ENCODE peak calls at places on chromosomes 12 and 14, in eight cellular contexts. U is PC-9, A is A549, P is hepatocyte, V is aorta, F is prostate gland, S is ascending aorta, O is right lobe of liver. X is an unnamed sample. For H3K4me1, the result is how much of the 10 kb centered on the place peaks cover.

GRCh38 chr12:93316623-93316971 is 61.1 kb upstream of the NUDT4 start:
- DNase-seq in U (no peak), A (no peak), P (no peak), V (no peak), F (no peak), S (no peak), O (no peak), X (no peak)

GRCh38 chr12:53777936-53778644 is 26.3 kb upstream of the CISTR start:
- DNase-seq in U (no peak), A (no peak), P (no peak), V (no peak), F (no peak), S (no peak), O (no peak), X (no peak)

GRCh38 chr12:51217133-51217967 is 512 bp downstream of the POU6F1 start:
- DNase-seq in U (no peak), A (peak), P (peak), V (peak), F (peak), S (no peak), O (peak), X (no peak)

GRCh38 chr12:6167327-6168280 is 32.6 kb upstream of the CD9 start:
- DNase-seq in U (peak), A (peak), P (peak), V (peak), F (no peak), S (peak), O (no peak), X (no peak)

GRCh38 chr14:99129211-99129696 is 142.7 kb downstream of the BCL11B start:
- DNase-seq in U (no peak), A (no peak), P (no peak), V (peak), F (no peak), S (no peak), O (no peak), X (no peak)

GRCh38 chr12:93358058-93358457 is 19.7 kb upstream of the NUDT4 start:
- DNase-seq in U (no peak), A (no peak), P (no peak), V (no peak), F (no peak), S (no peak), O (no peak), X (no peak)

GRCh38 chr14:20247651-20248246 is 8.7 kb downstream of the OR11H4 start:
- DNase-seq in U (peak), A (peak), P (no peak), V (no peak), F (no peak), S (no peak), O (no peak), X (no peak)

GRCh38 chr12:7797698-7798398 is 8.6 kb downstream of the NANOG start:
- DNase-seq in U (no peak), A (no peak), P (peak), V (no peak), F (no peak), S (no peak), O (no peak), X (no peak)

GRCh38 chr12:54279632-54280400 is at the start of gene CBX5:
- DNase-seq in U (peak), A (peak), P (peak), V (peak), F (peak), S (peak), O (peak), X (peak)

GRCh38 chr14:43003845-43004244 is 1397.2 kb downstream of the LRFN5 start:
- DNase-seq in U (no peak), A (peak), P (no peak), V (no peak), F (no peak), S (no peak), O (no peak), X (no peak)

GRCh38 chr14:35387209-35387608 is 17.3 kb downstream of the NFKBIA start:
- DNase-seq in U (no peak), A (no peak), P (no peak), V (peak), F (no peak), S (no peak), O (no peak), X (no peak)

GRCh38 chr14:101975231-101975630 is 10.9 kb downstream of the DYNC1H1 start:
- DNase-seq in U (no peak), A (no peak), P (no peak), V (no peak), F (no peak), S (no peak), O (no peak), X (no peak)

GRCh38 chr12:79555006-79555925 is 135.5 kb downstream of the PAWR start:
- DNase-seq in U (peak), A (peak), P (peak), V (no peak), F (no peak), S (no peak), O (no peak), X (no peak)

GRCh38 chr12:52186135-52186840 is 5.5 kb downstream of the KRT80 start:
- DNase-seq in U (peak), A (no peak), P (peak), V (no peak), F (no peak), S (no peak), O (no peak), X (no peak)

GRCh38 chr12:126390969-126391566 is 1325.8 kb downstream of the AACS start:
- DNase-seq in U (no peak), A (no peak), P (no peak), V (no peak), F (no peak), S (no peak), O (no peak), X (no peak)

GRCh38 chr14:100777366-100778077 is 48.4 kb upstream of the MEG3 start:
- DNase-seq in U (no peak), A (no peak), P (no peak), V (no peak), F (no peak), S (no peak), O (no peak), X (no peak)

GRCh38 chr12:124097681-124098080 is 124.7 kb downstream of the ZNF664 start:
- DNase-seq in U (no peak), A (no peak), P (peak), V (no peak), F (no peak), S (no peak), O (no peak), X (no peak)

GRCh38 chr14:92914087-92914656 is 8.8 kb upstream of the CHGA start:
- DNase-seq in U (no peak), A (no peak), P (peak), V (no peak), F (no peak), S (no peak), O (no peak), X (no peak)

GRCh38 chr14:56325251-56325839 is 207.1 kb downstream of the PELI2 start:
- DNase-seq in U (no peak), A (no peak), P (no peak), V (no peak), F (no peak), S (no peak), O (no peak), X (no peak)

GRCh38 chr14:51430600-51430999 is 190.6 kb downstream of the TMX1 start:
- DNase-seq in U (no peak), A (no peak), P (no peak), V (no peak), F (no peak), S (no peak), O (no peak), X (no peak)

GRCh38 chr12:75345531-75345930 is 11.1 kb downstream of the GLIPR1L1 start:
- DNase-seq in U (no peak), A (no peak), P (no peak), V (no peak), F (no peak), S (no peak), O (no peak), X (no peak)

GRCh38 chr14:53881161-53881846 is 75.3 kb downstream of the BMP4 start:
- DNase-seq in U (no peak), A (peak), P (peak), V (no peak), F (no peak), S (no peak), O (no peak), X (no peak)

GRCh38 chr12:80442426-80443222 is 1.4 kb upstream of the PTPRQ start:
- DNase-seq in U (no peak), A (peak), P (peak), V (no peak), F (no peak), S (no peak), O (no peak), X (no peak)

GRCh38 chr12:129994634-129995033 is 90.8 kb upstream of the TMEM132D start:
- DNase-seq in U (no peak), A (no peak), P (no peak), V (no peak), F (no peak), S (no peak), O (no peak), X (no peak)

GRCh38 chr12:27279836-27280235 is 35.8 kb downstream of the STK38L start:
- DNase-seq in U (no peak), A (no peak), P (peak), V (no peak), F (peak), S (no peak), O (no peak), X (no peak)

GRCh38 chr12:62600038-62600437 is 133.4 kb downstream of the MON2 start:
- DNase-seq in U (no peak), A (peak), P (no peak), V (no peak), F (no peak), S (no peak), O (no peak), X (no peak)

GRCh38 chr14:86357866-86358265 is 827.9 kb downstream of the FLRT2 start:
- DNase-seq in U (no peak), A (no peak), P (no peak), V (no peak), F (no peak), S (no peak), O (no peak), X (no peak)

GRCh38 chr12:64171715-64172114 is 50.4 kb downstream of the KICS2 start:
- DNase-seq in U (peak), A (no peak), P (no peak), V (no peak), F (no peak), S (no peak), O (no peak), X (no peak)

GRCh38 chr14:22850944-22851790 is 14.8 kb downstream of the MMP14 start:
- DNase-seq in U (no peak), A (no peak), P (peak), V (peak), F (peak), S (peak), O (peak), X (no peak)

GRCh38 chr12:123094349-123095073 is 56.4 kb downstream of the PITPNM2 start:
- DNase-seq in U (peak), A (peak), P (peak), V (peak), F (peak), S (no peak), O (no peak), X (no peak)

GRCh38 chr14:55867726-55868125 is 250.5 kb upstream of the PELI2 start:
- DNase-seq in U (no peak), A (no peak), P (no peak), V (no peak), F (no peak), S (no peak), O (no peak), X (no peak)

GRCh38 chr12:11758087-11758837 is 108.8 kb downstream of the ETV6 start:
- DNase-seq in U (no peak), A (no peak), P (no peak), V (no peak), F (no peak), S (no peak), O (no peak), X (no peak)

GRCh38 chr14:90060965-90061848 is 587 bp upstream of the KCNK13 start:
- DNase-seq in U (no peak), A (no peak), P (no peak), V (no peak), F (no peak), S (no peak), O (no peak), X (no peak)
- H3K4me3 ChIP-seq in U (no peak), A (peak), P (peak), V (peak), F (peak), S (peak), O (peak), X (peak)

GRCh38 chr12:55717397-55718007 is 1.7 kb downstream of the BLOC1S1 start:
- DNase-seq in U (no peak), A (no peak), P (no peak), V (peak), F (no peak), S (no peak), O (no peak), X (no peak)
- H3K4me1 ChIP-seq in U (under half), A (half or more), P (under half), V (under half), F (under half), S (under half), O (under half), X (half or more)

DNA sequence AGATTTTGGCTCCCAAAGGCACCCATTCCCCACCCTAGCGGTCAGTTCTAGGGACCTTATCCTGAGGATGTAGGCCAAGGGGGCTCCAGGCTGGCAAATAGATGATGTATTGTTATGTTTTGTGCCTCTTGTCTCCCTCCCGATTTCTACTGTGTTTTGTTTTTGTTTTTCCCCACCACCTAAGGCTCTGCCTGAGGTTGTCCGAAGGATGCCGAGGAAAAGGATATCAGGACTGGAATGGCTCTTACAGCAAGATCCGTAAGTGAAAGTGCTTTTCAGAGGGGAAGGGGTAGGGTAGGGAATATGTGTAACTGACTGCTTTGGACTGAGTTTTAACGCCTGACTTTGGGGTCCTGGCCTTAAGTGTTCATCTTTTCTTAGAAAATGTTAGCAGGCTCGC is 6.6 kb downstream of the FOXG1 start:
- DNase-seq in U (no peak), A (no peak), P (no peak), V (no peak), F (no peak), S (no peak), O (no peak), X (no peak)
- H3K4me3 ChIP-seq in U (no peak), A (no peak), P (no peak), V (no peak), F (no peak), S (no peak), O (no peak), X (no peak)

GRCh38 chr14:39158222-39158858 is 11.8 kb downstream of the TRAPPC6B start:
- DNase-seq in U (no peak), A (no peak), P (no peak), V (no peak), F (no peak), S (no peak), O (no peak), X (no peak)
- H3K4me1 ChIP-seq in U (under half), A (under half), P (under half), V (under half), F (under half), S (under half), O (under half), X (under half)

GRCh38 chr14:61438036-61438435 is 116.7 kb downstream of the PRKCH start:
- DNase-seq in U (no peak), A (no peak), P (no peak), V (no peak), F (no peak), S (no peak), O (no peak), X (no peak)

GRCh38 chr14:61439779-61440418 is 118.5 kb downstream of the PRKCH start:
- DNase-seq in U (no peak), A (no peak), P (no peak), V (no peak), F (no peak), S (no peak), O (no peak), X (no peak)

GRCh38 chr14:61438497-61438859 is 117.1 kb downstream of the PRKCH start:
- DNase-seq in U (no peak), A (peak), P (no peak), V (no peak), F (peak), S (no peak), O (no peak), X (no peak)

GRCh38 chr14:61437383-61437782 is 116.0 kb downstream of the PRKCH start:
- DNase-seq in U (peak), A (no peak), P (no peak), V (no peak), F (no peak), S (no peak), O (no peak), X (no peak)

GRCh38 chr14:61438860-61439765 is 117.7 kb downstream of the PRKCH start:
- DNase-seq in U (peak), A (peak), P (peak), V (no peak), F (peak), S (no peak), O (no peak), X (no peak)
- H3K4me3 ChIP-seq in U (peak), A (peak), P (no peak), V (no peak), F (no peak), S (peak), O (peak), X (peak)

DNA sequence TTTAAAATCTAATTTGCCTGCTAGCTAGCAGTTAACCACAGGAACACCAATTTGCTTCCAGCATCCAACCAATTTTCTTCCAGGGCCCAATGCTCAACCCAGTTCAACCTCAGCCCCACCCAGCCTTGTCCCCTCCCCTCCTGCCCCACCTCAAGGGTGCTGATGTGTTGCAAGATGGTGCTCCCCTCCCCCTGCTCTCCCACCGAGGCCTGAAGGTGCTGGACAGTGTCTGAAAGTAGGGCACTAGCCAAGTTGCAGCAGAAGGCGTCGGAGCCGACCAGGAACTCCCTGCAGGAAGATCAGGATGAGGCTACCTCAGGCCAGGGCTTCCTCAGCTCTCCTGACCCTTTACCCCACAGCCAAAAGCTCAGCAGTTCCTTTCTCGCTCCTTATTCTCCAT is 3.7 kb downstream of the STAT6 start:
- DNase-seq in U (no peak), A (no peak), P (peak), V (no peak), F (no peak), S (no peak), O (no peak), X (no peak)
- H3K4me1 ChIP-seq in U (under half), A (under half), P (under half), V (under half), F (under half), S (under half), O (under half), X (under half)

GRCh38 chr14:84477996-84478395 is 1051.9 kb upstream of the FLRT2 start:
- DNase-seq in U (no peak), A (no peak), P (no peak), V (no peak), F (no peak), S (no peak), O (no peak), X (no peak)

GRCh38 chr14:84485016-84485415 is 1044.9 kb upstream of the FLRT2 start:
- DNase-seq in U (no peak), A (no peak), P (no peak), V (no peak), F (no peak), S (no peak), O (no peak), X (no peak)

GRCh38 chr14:84483072-84483410 is 1046.9 kb upstream of the FLRT2 start:
- DNase-seq in U (no peak), A (no peak), P (no peak), V (no peak), F (no peak), S (no peak), O (no peak), X (no peak)

GRCh38 chr14:84482256-84483071 is 1047.5 kb upstream of the FLRT2 start:
- DNase-seq in U (peak), A (no peak), P (no peak), V (no peak), F (no peak), S (no peak), O (no peak), X (no peak)
- H3K4me3 ChIP-seq in U (no peak), A (no peak), P (no peak), V (no peak), F (no peak), S (no peak), O (no peak), X (no peak)

GRCh38 chr14:90399541-90400444 is 3.0 kb downstream of the CALM1 start:
- DNase-seq in U (peak), A (peak), P (peak), V (peak), F (peak), S (peak), O (peak), X (peak)
- H3K4me1 ChIP-seq in U (under half), A (under half), P (under half), V (under half), F (under half), S (under half), O (under half), X (under half)

GRCh38 chr12:4653257-4653656 is 4.3 kb downstream of the NDUFA9 start:
- DNase-seq in U (no peak), A (no peak), P (no peak), V (no peak), F (no peak), S (no peak), O (no peak), X (no peak)

GRCh38 chr12:4645023-4645422 is 3.8 kb downstream of the AKAP3 start:
- DNase-seq in U (no peak), A (no peak), P (no peak), V (no peak), F (no peak), S (no peak), O (no peak), X (no peak)

GRCh38 chr12:4648099-4648498 is 752 bp downstream of the AKAP3 start:
- DNase-seq in U (no peak), A (no peak), P (peak), V (no peak), F (no peak), S (no peak), O (no peak), X (no peak)

GRCh38 chr12:4649358-4649661 is 396 bp downstream of the NDUFA9 start:
- DNase-seq in U (no peak), A (no peak), P (no peak), V (no peak), F (no peak), S (no peak), O (no peak), X (no peak)

GRCh38 chr12:4648499-4649357 is at the start of the genes AKAP3 and NDUFA9:
- DNase-seq in U (peak), A (peak), P (peak), V (peak), F (peak), S (peak), O (peak), X (peak)
- H3K4me3 ChIP-seq in U (peak), A (peak), P (peak), V (peak), F (peak), S (peak), O (peak), X (peak)

X was measured in esophagus squamous epithelium.